ENCODE peak calls at places on chromosomes 12 and 14, in nine cellular contexts. One of them, this sample, is unnamed. For H3K27me3, the result is how much of the 10 kb centered on the place peaks cover.

GRCh38 chr12:6547987-6548386 is 7.9 kb downstream of the IFFO1 start:
- DNase-seq in transverse colon: no peak
- DNase-seq in cardiac muscle cell: peak
- DNase-seq in PC-3: peak
- DNase-seq in upper lobe of right lung: no peak
- DNase-seq in tibial artery: no peak
- DNase-seq in fibroblast of lung: peak
- DNase-seq in pancreas: no peak
- DNase-seq in CD8-positive, alpha-beta T cell: no peak
- DNase-seq in this sample: no peak

GRCh38 chr12:64618953-64619590 is 8.8 kb downstream of the RASSF3 start:
- DNase-seq in cardiac muscle cell: peak
- DNase-seq in upper lobe of right lung: no peak
- DNase-seq in pancreas: no peak
- DNase-seq in CD8-positive, alpha-beta T cell: no peak
- DNase-seq in PC-3: peak
- DNase-seq in transverse colon: no peak
- DNase-seq in tibial artery: no peak
- DNase-seq in fibroblast of lung: peak
- DNase-seq in this sample: no peak

GRCh38 chr12:76503957-76504356 is 55.6 kb downstream of the OSBPL8 start:
- DNase-seq in CD8-positive, alpha-beta T cell: no peak
- DNase-seq in PC-3: no peak
- DNase-seq in transverse colon: no peak
- DNase-seq in cardiac muscle cell: no peak
- DNase-seq in upper lobe of right lung: no peak
- DNase-seq in pancreas: no peak
- DNase-seq in fibroblast of lung: no peak
- DNase-seq in tibial artery: no peak
- DNase-seq in this sample: no peak

GRCh38 chr14:100466111-100466856 is 120.9 kb downstream of the BEGAIN start:
- DNase-seq in fibroblast of lung: no peak
- DNase-seq in cardiac muscle cell: no peak
- DNase-seq in pancreas: no peak
- DNase-seq in transverse colon: no peak
- DNase-seq in tibial artery: no peak
- DNase-seq in CD8-positive, alpha-beta T cell: no peak
- DNase-seq in upper lobe of right lung: no peak
- DNase-seq in PC-3: no peak
- DNase-seq in this sample: no peak

GRCh38 chr14:33592298-33592697 is 358.6 kb downstream of the EGLN3 start:
- DNase-seq in cardiac muscle cell: no peak
- DNase-seq in pancreas: no peak
- DNase-seq in tibial artery: no peak
- DNase-seq in fibroblast of lung: no peak
- DNase-seq in upper lobe of right lung: no peak
- DNase-seq in CD8-positive, alpha-beta T cell: no peak
- DNase-seq in transverse colon: no peak
- DNase-seq in PC-3: peak
- DNase-seq in this sample: no peak

GRCh38 chr14:59325906-59326305 is 137.4 kb downstream of the DAAM1 start:
- DNase-seq in cardiac muscle cell: no peak
- DNase-seq in CD8-positive, alpha-beta T cell: no peak
- DNase-seq in fibroblast of lung: peak
- DNase-seq in tibial artery: peak
- DNase-seq in upper lobe of right lung: no peak
- DNase-seq in transverse colon: no peak
- DNase-seq in PC-3: no peak
- DNase-seq in pancreas: no peak
- DNase-seq in this sample: no peak

GRCh38 chr12:40566246-40566645 is 126.0 kb upstream of the CNTN1 start:
- DNase-seq in PC-3: no peak
- DNase-seq in upper lobe of right lung: no peak
- DNase-seq in CD8-positive, alpha-beta T cell: no peak
- DNase-seq in fibroblast of lung: no peak
- DNase-seq in cardiac muscle cell: no peak
- DNase-seq in tibial artery: no peak
- DNase-seq in transverse colon: no peak
- DNase-seq in pancreas: no peak
- DNase-seq in this sample: no peak

GRCh38 chr12:6167327-6168280 is 32.6 kb upstream of the CD9 start:
- DNase-seq in cardiac muscle cell: peak
- DNase-seq in PC-3: peak
- DNase-seq in transverse colon: peak
- DNase-seq in fibroblast of lung: peak
- DNase-seq in pancreas: no peak
- DNase-seq in tibial artery: peak
- DNase-seq in CD8-positive, alpha-beta T cell: peak
- DNase-seq in upper lobe of right lung: peak
- DNase-seq in this sample: no peak

GRCh38 chr12:95462551-95462950 is 11.4 kb upstream of the METAP2 start:
- DNase-seq in PC-3: no peak
- DNase-seq in CD8-positive, alpha-beta T cell: no peak
- DNase-seq in tibial artery: no peak
- DNase-seq in fibroblast of lung: no peak
- DNase-seq in upper lobe of right lung: no peak
- DNase-seq in pancreas: no peak
- DNase-seq in transverse colon: no peak
- DNase-seq in cardiac muscle cell: no peak
- DNase-seq in this sample: no peak

GRCh38 chr12:51472984-51473383 is 48.4 kb downstream of the SLC4A8 start:
- DNase-seq in CD8-positive, alpha-beta T cell: no peak
- DNase-seq in PC-3: no peak
- DNase-seq in tibial artery: no peak
- DNase-seq in fibroblast of lung: no peak
- DNase-seq in pancreas: no peak
- DNase-seq in cardiac muscle cell: no peak
- DNase-seq in transverse colon: no peak
- DNase-seq in upper lobe of right lung: no peak
- DNase-seq in this sample: no peak

GRCh38 chr12:2054091-2055018 is 1.6 kb downstream of the CACNA1C start:
- DNase-seq in upper lobe of right lung: no peak
- DNase-seq in fibroblast of lung: no peak
- DNase-seq in cardiac muscle cell: peak
- DNase-seq in transverse colon: no peak
- DNase-seq in PC-3: no peak
- DNase-seq in tibial artery: no peak
- DNase-seq in pancreas: no peak
- DNase-seq in CD8-positive, alpha-beta T cell: no peak
- DNase-seq in this sample: no peak

GRCh38 chr14:91009501-91010152 is 50.8 kb downstream of the RPS6KA5 start:
- DNase-seq in upper lobe of right lung: no peak
- DNase-seq in fibroblast of lung: no peak
- DNase-seq in PC-3: no peak
- DNase-seq in cardiac muscle cell: no peak
- DNase-seq in transverse colon: no peak
- DNase-seq in pancreas: no peak
- DNase-seq in CD8-positive, alpha-beta T cell: no peak
- DNase-seq in tibial artery: no peak
- DNase-seq in this sample: no peak

GRCh38 chr12:89016970-89017778 is 335.1 kb downstream of the DUSP6 start:
- DNase-seq in PC-3: peak
- DNase-seq in tibial artery: no peak
- DNase-seq in transverse colon: no peak
- DNase-seq in CD8-positive, alpha-beta T cell: no peak
- DNase-seq in upper lobe of right lung: peak
- DNase-seq in fibroblast of lung: peak
- DNase-seq in pancreas: no peak
- DNase-seq in cardiac muscle cell: peak
- DNase-seq in this sample: peak

GRCh38 chr12:122028601-122029560 is 7.2 kb downstream of the BCL7A start:
- DNase-seq in cardiac muscle cell: no peak
- DNase-seq in tibial artery: no peak
- DNase-seq in upper lobe of right lung: no peak
- DNase-seq in transverse colon: no peak
- DNase-seq in fibroblast of lung: no peak
- DNase-seq in pancreas: no peak
- DNase-seq in CD8-positive, alpha-beta T cell: no peak
- DNase-seq in PC-3: no peak
- DNase-seq in this sample: no peak

GRCh38 chr14:90830931-90831701 is 14.9 kb upstream of the TTC7B start:
- DNase-seq in cardiac muscle cell: no peak
- DNase-seq in tibial artery: no peak
- DNase-seq in upper lobe of right lung: peak
- DNase-seq in pancreas: peak
- DNase-seq in transverse colon: no peak
- DNase-seq in PC-3: no peak
- DNase-seq in CD8-positive, alpha-beta T cell: no peak
- DNase-seq in fibroblast of lung: no peak
- DNase-seq in this sample: peak

DNA sequence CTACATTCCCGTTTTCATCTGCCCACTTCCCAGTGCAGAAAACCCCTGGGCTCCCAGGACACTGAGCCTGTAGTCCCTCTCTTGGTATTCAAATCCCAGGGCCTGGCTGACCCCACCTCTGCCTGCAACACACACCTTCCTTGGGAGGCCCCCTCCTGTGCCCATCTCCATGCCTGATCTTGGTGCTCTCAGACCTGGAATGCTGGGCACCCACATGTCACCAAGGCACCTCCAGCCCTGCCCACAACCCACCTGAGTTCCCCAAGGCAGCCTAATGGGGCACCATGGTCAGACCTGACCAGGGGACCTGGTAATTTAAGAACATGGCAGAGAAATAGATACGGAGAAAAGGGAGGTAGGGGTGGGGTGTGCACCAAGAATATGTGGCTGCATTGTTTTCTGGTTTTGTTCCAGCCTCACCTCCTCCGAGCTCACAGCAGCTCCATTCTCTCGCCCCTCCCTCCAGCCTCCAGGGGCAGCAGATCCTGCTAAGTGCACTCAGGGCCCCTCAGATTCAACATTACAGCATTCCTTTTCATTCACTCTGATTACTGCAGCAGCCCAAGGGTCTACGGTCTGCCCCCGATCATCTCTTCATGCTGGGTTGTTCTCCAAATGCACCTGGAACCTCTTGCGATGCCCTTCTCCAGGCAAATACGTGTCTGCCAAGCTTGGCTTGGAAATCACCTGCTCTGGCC is 9.2 kb upstream of the HSP90AA1 start:
- DNase-seq in CD8-positive, alpha-beta T cell: no peak
- DNase-seq in PC-3: no peak
- DNase-seq in tibial artery: no peak
- DNase-seq in pancreas: no peak
- DNase-seq in upper lobe of right lung: peak
- DNase-seq in fibroblast of lung: no peak
- DNase-seq in transverse colon: no peak
- DNase-seq in cardiac muscle cell: no peak
- DNase-seq in this sample: no peak
- TF ChIP-seq CTCF in CD8-positive, alpha-beta T cell: no peak
- TF ChIP-seq CTCF in PC-3: no peak
- TF ChIP-seq CTCF in tibial artery: no peak
- TF ChIP-seq CTCF in pancreas: no peak
- TF ChIP-seq CTCF in upper lobe of right lung: no peak
- TF ChIP-seq CTCF in fibroblast of lung: no peak
- TF ChIP-seq CTCF in transverse colon: no peak
- TF ChIP-seq CTCF in cardiac muscle cell: no peak
- TF ChIP-seq CTCF in this sample: no peak

GRCh38 chr14:22626590-22626989 is 17.6 kb downstream of the OR6J1 start:
- DNase-seq in cardiac muscle cell: no peak
- DNase-seq in CD8-positive, alpha-beta T cell: no peak
- DNase-seq in PC-3: no peak
- DNase-seq in tibial artery: no peak
- DNase-seq in fibroblast of lung: no peak
- DNase-seq in upper lobe of right lung: no peak
- DNase-seq in transverse colon: no peak
- DNase-seq in pancreas: no peak
- DNase-seq in this sample: no peak
- H3K27me3 ChIP-seq in cardiac muscle cell: under half
- H3K27me3 ChIP-seq in CD8-positive, alpha-beta T cell: under half
- H3K27me3 ChIP-seq in PC-3: under half
- H3K27me3 ChIP-seq in tibial artery: under half
- H3K27me3 ChIP-seq in fibroblast of lung: under half
- H3K27me3 ChIP-seq in upper lobe of right lung: under half
- H3K27me3 ChIP-seq in transverse colon: under half
- H3K27me3 ChIP-seq in pancreas: under half
- H3K27me3 ChIP-seq in this sample: under half

GRCh38 chr12:132182711-132183365 is 38.6 kb downstream of the NOC4L start:
- DNase-seq in CD8-positive, alpha-beta T cell: no peak
- DNase-seq in upper lobe of right lung: no peak
- DNase-seq in transverse colon: no peak
- DNase-seq in cardiac muscle cell: no peak
- DNase-seq in pancreas: no peak
- DNase-seq in fibroblast of lung: no peak
- DNase-seq in tibial artery: no peak
- DNase-seq in PC-3: no peak
- DNase-seq in this sample: no peak

GRCh38 chr12:132187646-132188450 is 43.6 kb downstream of the NOC4L start:
- DNase-seq in transverse colon: no peak
- DNase-seq in upper lobe of right lung: no peak
- DNase-seq in pancreas: no peak
- DNase-seq in cardiac muscle cell: no peak
- DNase-seq in CD8-positive, alpha-beta T cell: no peak
- DNase-seq in fibroblast of lung: no peak
- DNase-seq in PC-3: no peak
- DNase-seq in tibial artery: no peak
- DNase-seq in this sample: no peak

GRCh38 chr12:132186208-132186856 is 42.1 kb downstream of the NOC4L start:
- DNase-seq in tibial artery: no peak
- DNase-seq in upper lobe of right lung: no peak
- DNase-seq in fibroblast of lung: no peak
- DNase-seq in transverse colon: no peak
- DNase-seq in CD8-positive, alpha-beta T cell: no peak
- DNase-seq in PC-3: no peak
- DNase-seq in cardiac muscle cell: no peak
- DNase-seq in pancreas: no peak
- DNase-seq in this sample: no peak

GRCh38 chr12:132186857-132187620 is 42.8 kb downstream of the NOC4L start:
- DNase-seq in CD8-positive, alpha-beta T cell: no peak
- DNase-seq in transverse colon: no peak
- DNase-seq in tibial artery: no peak
- DNase-seq in fibroblast of lung: no peak
- DNase-seq in pancreas: no peak
- DNase-seq in upper lobe of right lung: no peak
- DNase-seq in PC-3: peak
- DNase-seq in cardiac muscle cell: no peak
- DNase-seq in this sample: no peak

DNA sequence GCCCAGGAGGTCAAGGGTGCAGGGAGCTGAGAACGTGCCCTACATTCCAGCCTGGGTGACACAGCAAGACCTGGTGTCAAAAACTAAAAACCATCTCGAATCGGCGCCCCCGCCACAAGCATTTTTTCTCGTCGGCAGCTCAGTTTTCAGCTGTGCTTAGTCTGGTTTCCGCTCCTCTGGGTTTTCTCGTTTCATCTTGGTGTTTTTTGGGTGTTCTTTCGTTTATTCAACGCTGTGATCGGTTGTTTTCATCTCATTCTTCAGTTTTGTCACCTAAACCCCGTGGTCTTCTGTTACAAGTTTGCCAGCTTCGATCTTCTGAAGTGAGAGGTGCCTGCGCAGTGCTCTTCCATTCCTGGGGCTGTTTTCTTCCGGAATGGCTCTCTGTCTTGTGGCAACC is 41.4 kb downstream of the NOC4L start:
- DNase-seq in fibroblast of lung: no peak
- DNase-seq in upper lobe of right lung: no peak
- DNase-seq in pancreas: no peak
- DNase-seq in PC-3: no peak
- DNase-seq in CD8-positive, alpha-beta T cell: no peak
- DNase-seq in tibial artery: no peak
- DNase-seq in transverse colon: no peak
- DNase-seq in cardiac muscle cell: no peak
- DNase-seq in this sample: no peak
- H3K4me3 ChIP-seq in fibroblast of lung: no peak
- H3K4me3 ChIP-seq in upper lobe of right lung: peak
- H3K4me3 ChIP-seq in pancreas: no peak
- H3K4me3 ChIP-seq in PC-3: no peak
- H3K4me3 ChIP-seq in CD8-positive, alpha-beta T cell: peak
- H3K4me3 ChIP-seq in tibial artery: no peak
- H3K4me3 ChIP-seq in transverse colon: no peak
- H3K4me3 ChIP-seq in cardiac muscle cell: no peak
- H3K4me3 ChIP-seq in this sample: no peak

GRCh38 chr14:36207500-36207899 is 31.0 kb upstream of the PTCSC3 start:
- DNase-seq in upper lobe of right lung: no peak
- DNase-seq in transverse colon: no peak
- DNase-seq in CD8-positive, alpha-beta T cell: no peak
- DNase-seq in fibroblast of lung: peak
- DNase-seq in cardiac muscle cell: peak
- DNase-seq in pancreas: no peak
- DNase-seq in tibial artery: no peak
- DNase-seq in PC-3: peak
- DNase-seq in this sample: no peak
- TF ChIP-seq CTCF in upper lobe of right lung: peak
- TF ChIP-seq CTCF in transverse colon: peak
- TF ChIP-seq CTCF in CD8-positive, alpha-beta T cell: no peak
- TF ChIP-seq CTCF in fibroblast of lung: peak
- TF ChIP-seq CTCF in cardiac muscle cell: peak
- TF ChIP-seq CTCF in pancreas: no peak
- TF ChIP-seq CTCF in tibial artery: no peak
- TF ChIP-seq CTCF in PC-3: peak
- TF ChIP-seq CTCF in this sample: peak